ENCODE peak calls at places on chromosomes 1 and 21, in four cellular contexts. One of them, this sample, is unnamed.

GRCh38 chr1:94905207-94905606 is 21.7 kb downstream of the CNN3 start:
- DNase-seq in neural crest cell: no peak
- DNase-seq in GM20000: no peak
- DNase-seq in endothelial cell of umbilical vein: no peak
- DNase-seq in this sample: no peak

GRCh38 chr1:54606096-54606989 is 17.0 kb downstream of the FAM151A start:
- DNase-seq in endothelial cell of umbilical vein: no peak
- DNase-seq in neural crest cell: no peak
- DNase-seq in GM20000: no peak
- DNase-seq in this sample: no peak

GRCh38 chr1:116762281-116762680 is 8.1 kb downstream of the CD2 start:
- DNase-seq in endothelial cell of umbilical vein: no peak
- DNase-seq in neural crest cell: no peak
- DNase-seq in GM20000: no peak
- DNase-seq in this sample: no peak

GRCh38 chr21:39969691-39970364 is 102.6 kb downstream of the PCP4 start:
- DNase-seq in GM20000: no peak
- DNase-seq in neural crest cell: no peak
- DNase-seq in endothelial cell of umbilical vein: no peak
- DNase-seq in this sample: no peak

GRCh38 chr21:35149698-35150097 is 100.6 kb upstream of the RUNX1 start:
- DNase-seq in neural crest cell: no peak
- DNase-seq in endothelial cell of umbilical vein: no peak
- DNase-seq in GM20000: no peak
- DNase-seq in this sample: no peak

GRCh38 chr1:215657016-215657415 is 89.9 kb downstream of the KCTD3 start:
- DNase-seq in neural crest cell: no peak
- DNase-seq in endothelial cell of umbilical vein: no peak
- DNase-seq in GM20000: no peak
- DNase-seq in this sample: no peak

GRCh38 chr1:9714257-9714718 is 62.8 kb downstream of the PIK3CD start:
- DNase-seq in neural crest cell: no peak
- DNase-seq in GM20000: no peak
- DNase-seq in endothelial cell of umbilical vein: no peak
- DNase-seq in this sample: no peak

GRCh38 chr1:147080013-147080661 is 92.1 kb downstream of the PRKAB2 start:
- DNase-seq in endothelial cell of umbilical vein: no peak
- DNase-seq in neural crest cell: no peak
- DNase-seq in GM20000: no peak
- DNase-seq in this sample: no peak

GRCh38 chr1:212062832-212063438 is 27.4 kb downstream of the DTL start:
- DNase-seq in GM20000: peak
- DNase-seq in neural crest cell: no peak
- DNase-seq in endothelial cell of umbilical vein: peak
- DNase-seq in this sample: peak

GRCh38 chr1:19187852-19188251 is 22.2 kb downstream of the UBR4 start:
- DNase-seq in neural crest cell: no peak
- DNase-seq in GM20000: no peak
- DNase-seq in endothelial cell of umbilical vein: no peak
- DNase-seq in this sample: no peak

GRCh38 chr1:206923009-206923960 is 1.5 kb upstream of the FCMR start:
- DNase-seq in endothelial cell of umbilical vein: no peak
- DNase-seq in neural crest cell: no peak
- DNase-seq in GM20000: peak
- DNase-seq in this sample: peak

GRCh38 chr1:201537966-201538617 is 835 bp upstream of the NAV1 start:
- DNase-seq in GM20000: peak
- DNase-seq in endothelial cell of umbilical vein: peak
- DNase-seq in neural crest cell: no peak
- DNase-seq in this sample: no peak

GRCh38 chr21:41431788-41432548 is 5.9 kb downstream of the MX1 start:
- DNase-seq in neural crest cell: no peak
- DNase-seq in endothelial cell of umbilical vein: no peak
- DNase-seq in GM20000: peak
- DNase-seq in this sample: peak

GRCh38 chr1:182761396-182762395 is 27.9 kb upstream of the NPL start:
- DNase-seq in endothelial cell of umbilical vein: no peak
- DNase-seq in GM20000: no peak
- DNase-seq in neural crest cell: no peak
- DNase-seq in this sample: peak

GRCh38 chr1:238660849-238661248 is 725.5 kb upstream of the CHRM3 start:
- DNase-seq in GM20000: no peak
- DNase-seq in endothelial cell of umbilical vein: no peak
- DNase-seq in neural crest cell: no peak
- DNase-seq in this sample: no peak

GRCh38 chr1:91750398-91750996 is 135.5 kb downstream of the TGFBR3 start:
- DNase-seq in neural crest cell: no peak
- DNase-seq in GM20000: no peak
- DNase-seq in endothelial cell of umbilical vein: no peak
- DNase-seq in this sample: no peak

GRCh38 chr1:166811691-166812090 is 27.6 kb upstream of the POGK start:
- DNase-seq in GM20000: no peak
- DNase-seq in neural crest cell: no peak
- DNase-seq in endothelial cell of umbilical vein: no peak
- DNase-seq in this sample: no peak

GRCh38 chr1:158329807-158330206 is 1.5 kb downstream of the CD1B start:
- DNase-seq in endothelial cell of umbilical vein: no peak
- DNase-seq in neural crest cell: no peak
- DNase-seq in GM20000: peak
- DNase-seq in this sample: peak

GRCh38 chr1:233394860-233395717 is 67.6 kb downstream of the MAP3K21 start:
- DNase-seq in neural crest cell: peak
- DNase-seq in endothelial cell of umbilical vein: peak
- DNase-seq in GM20000: peak
- DNase-seq in this sample: peak

GRCh38 chr1:12102066-12102465 is 39.0 kb downstream of the TNFRSF8 start:
- DNase-seq in endothelial cell of umbilical vein: no peak
- DNase-seq in neural crest cell: no peak
- DNase-seq in GM20000: no peak
- DNase-seq in this sample: no peak

This sample was measured in GM12865.